ENCODE peak calls at places on chromosomes 13 and 19, in eight cellular contexts. F, N, L, I, C, S, W and K are unnamed samples.

GRCh38 chr19:1690570-1691307 is 38.3 kb upstream of the TCF3 start:
- DNase-seq in F (peak), N (no peak), L (no peak), I (no peak), C (no peak), S (peak), W (no peak), K (peak)

GRCh38 chr13:111112196-111112595 is 2.9 kb upstream of the ARHGEF7 start:
- DNase-seq in F (no peak), N (no peak), L (no peak), I (no peak), C (no peak), S (no peak), W (no peak), K (no peak)

GRCh38 chr13:110318920-110319319 is 11.8 kb downstream of the COL4A2 start:
- DNase-seq in F (no peak), N (no peak), L (no peak), I (no peak), C (no peak), S (no peak), W (no peak), K (no peak)

GRCh38 chr13:49527123-49527522 is 31.4 kb downstream of the PHF11 start:
- DNase-seq in F (no peak), N (no peak), L (peak), I (no peak), C (no peak), S (no peak), W (no peak), K (no peak)

GRCh38 chr19:1255186-1256161 is 7.1 kb downstream of the MIDN start:
- DNase-seq in F (no peak), N (no peak), L (no peak), I (peak), C (no peak), S (no peak), W (no peak), K (no peak)

GRCh38 chr19:30395283-30395682 is 23.1 kb downstream of the ZNF536 start:
- DNase-seq in F (no peak), N (no peak), L (no peak), I (no peak), C (no peak), S (no peak), W (no peak), K (no peak)

GRCh38 chr13:81602236-81602635 is 1261.3 kb upstream of the SPRY2 start:
- DNase-seq in F (no peak), N (no peak), L (no peak), I (no peak), C (no peak), S (no peak), W (no peak), K (no peak)

GRCh38 chr19:14517840-14518505 is at the start of gene DNAJB1:
- DNase-seq in F (peak), N (peak), L (peak), I (peak), C (no peak), S (peak), W (peak), K (peak)

GRCh38 chr13:93559718-93560117 is 333.1 kb downstream of the GPC6 start:
- DNase-seq in F (no peak), N (no peak), L (no peak), I (no peak), C (no peak), S (peak), W (no peak), K (no peak)

GRCh38 chr13:59447031-59447430 is 716.7 kb downstream of the DIAPH3 start:
- DNase-seq in F (no peak), N (no peak), L (no peak), I (no peak), C (no peak), S (no peak), W (no peak), K (no peak)

GRCh38 chr13:56400774-56401173 is 739.9 kb upstream of the PRR20A start:
- DNase-seq in F (no peak), N (no peak), L (no peak), I (no peak), C (no peak), S (no peak), W (no peak), K (no peak)

GRCh38 chr13:83992566-83993358 is 110.5 kb upstream of the SLITRK1 start:
- DNase-seq in F (no peak), N (no peak), L (no peak), I (no peak), C (no peak), S (no peak), W (no peak), K (no peak)

GRCh38 chr13:45325806-45326205 is 15.2 kb downstream of the TPT1 start:
- DNase-seq in F (no peak), N (peak), L (peak), I (peak), C (no peak), S (peak), W (peak), K (peak)

GRCh38 chr19:49676136-49676689 is 858 bp upstream of the PRMT1 start:
- DNase-seq in F (peak), N (peak), L (peak), I (peak), C (peak), S (peak), W (peak), K (no peak)

GRCh38 chr19:23310729-23311211 is 60.6 kb upstream of the ZNF724 start:
- DNase-seq in F (no peak), N (no peak), L (no peak), I (no peak), C (no peak), S (peak), W (no peak), K (no peak)

GRCh38 chr13:44870456-44870929 is 118.8 kb downstream of the NUFIP1 start:
- DNase-seq in F (peak), N (peak), L (no peak), I (peak), C (no peak), S (no peak), W (peak), K (no peak)

GRCh38 chr13:44752184-44752583 is 176.1 kb upstream of the TSC22D1 start:
- DNase-seq in F (no peak), N (no peak), L (no peak), I (no peak), C (no peak), S (no peak), W (no peak), K (no peak)

GRCh38 chr19:1063030-1063908 is 3.7 kb upstream of the ARHGAP45 start:
- DNase-seq in F (peak), N (no peak), L (no peak), I (peak), C (no peak), S (no peak), W (no peak), K (peak)

GRCh38 chr13:95254341-95254740 is 46.9 kb downstream of the ABCC4 start:
- DNase-seq in F (no peak), N (no peak), L (no peak), I (no peak), C (no peak), S (peak), W (no peak), K (no peak)

GRCh38 chr19:41548954-41549688 is 26.8 kb upstream of the CEACAM21 start:
- DNase-seq in F (no peak), N (no peak), L (no peak), I (no peak), C (no peak), S (no peak), W (peak), K (no peak)

GRCh38 chr13:50085063-50085462 is 69.8 kb downstream of the KCNRG start:
- DNase-seq in F (no peak), N (no peak), L (no peak), I (no peak), C (no peak), S (peak), W (no peak), K (no peak)

GRCh38 chr19:28932446-28932845 is 280.5 kb downstream of the UQCRFS1 start:
- DNase-seq in F (no peak), N (no peak), L (no peak), I (no peak), C (no peak), S (no peak), W (no peak), K (no peak)

GRCh38 chr19:2888739-2889224 is 11.9 kb upstream of the ZNF57 start:
- DNase-seq in F (no peak), N (no peak), L (peak), I (peak), C (no peak), S (no peak), W (no peak), K (no peak)

GRCh38 chr13:97256343-97256783 is 34.2 kb downstream of the MBNL2 start:
- DNase-seq in F (no peak), N (no peak), L (no peak), I (no peak), C (no peak), S (peak), W (no peak), K (no peak)

GRCh38 chr19:41702208-41702651 is 6.2 kb upstream of the CEACAM5 start:
- DNase-seq in F (no peak), N (no peak), L (no peak), I (no peak), C (no peak), S (peak), W (no peak), K (no peak)

GRCh38 chr13:109647046-109647445 is 139.3 kb downstream of the IRS2 start:
- DNase-seq in F (no peak), N (no peak), L (no peak), I (no peak), C (no peak), S (peak), W (no peak), K (no peak)

DNA sequence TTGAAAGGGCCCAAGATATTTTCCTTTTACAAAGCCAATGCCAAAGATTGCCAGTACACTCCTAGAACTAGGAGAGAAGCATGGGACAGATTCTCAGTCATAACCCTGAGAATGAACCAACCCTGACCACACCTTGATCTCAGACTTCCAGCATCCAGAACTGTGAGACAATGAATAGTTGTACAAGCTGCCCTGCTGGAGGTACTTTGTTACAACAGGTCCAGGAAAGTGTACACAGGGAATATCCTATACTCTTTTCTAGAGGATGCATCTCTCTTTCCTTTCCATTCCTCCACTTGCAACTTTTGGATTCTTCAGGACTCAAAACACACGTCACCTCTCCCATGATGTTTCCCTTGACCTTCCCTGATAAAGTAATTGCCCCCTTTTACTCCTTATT is 325.7 kb downstream of the RFC3 start:
- DNase-seq in F (no peak), N (no peak), L (no peak), I (no peak), C (no peak), S (peak), W (no peak), K (no peak)
- TF ChIP-seq CTCF in F (no peak), N (no peak), L (no peak), I (no peak), C (no peak), S (peak), W (no peak), K (no peak)

DNA sequence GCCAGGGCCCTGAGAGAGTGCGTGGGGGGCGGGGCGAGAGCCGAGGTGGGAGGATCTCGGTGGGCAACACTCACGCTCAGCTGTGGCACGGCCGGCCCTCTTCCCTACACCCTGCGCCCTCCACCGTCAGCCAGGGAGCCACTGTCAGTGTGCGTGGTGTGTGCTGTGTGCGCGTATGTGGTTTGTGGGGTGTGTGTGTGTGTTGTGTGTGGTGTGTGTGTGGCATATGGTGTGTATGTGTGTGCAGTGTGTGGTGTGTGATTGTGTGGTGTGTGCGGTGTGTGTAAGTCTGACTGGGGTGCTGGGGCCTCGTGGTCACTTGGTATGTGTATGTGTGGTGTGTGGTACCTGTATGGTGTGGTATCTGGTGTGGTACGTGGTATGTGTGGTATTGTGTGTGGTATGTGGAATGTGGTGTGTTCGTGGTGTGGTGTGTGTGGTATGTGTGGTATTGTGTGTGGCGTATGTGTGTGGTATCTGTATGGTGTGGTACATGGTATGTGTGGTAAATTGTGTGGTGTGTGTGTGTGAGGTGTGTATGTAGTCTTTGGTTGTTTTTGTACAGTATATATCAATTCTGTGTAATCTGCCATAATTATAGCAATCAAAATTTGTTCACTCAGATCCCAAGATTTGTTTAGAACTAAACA is 5.1 kb downstream of the GRK1 start:
- DNase-seq in F (no peak), N (peak), L (peak), I (no peak), C (no peak), S (no peak), W (no peak), K (peak)
- H3K4me3 ChIP-seq in F (no peak), N (no peak), L (no peak), I (no peak), C (no peak), S (no peak), W (no peak), K (no peak)

DNA sequence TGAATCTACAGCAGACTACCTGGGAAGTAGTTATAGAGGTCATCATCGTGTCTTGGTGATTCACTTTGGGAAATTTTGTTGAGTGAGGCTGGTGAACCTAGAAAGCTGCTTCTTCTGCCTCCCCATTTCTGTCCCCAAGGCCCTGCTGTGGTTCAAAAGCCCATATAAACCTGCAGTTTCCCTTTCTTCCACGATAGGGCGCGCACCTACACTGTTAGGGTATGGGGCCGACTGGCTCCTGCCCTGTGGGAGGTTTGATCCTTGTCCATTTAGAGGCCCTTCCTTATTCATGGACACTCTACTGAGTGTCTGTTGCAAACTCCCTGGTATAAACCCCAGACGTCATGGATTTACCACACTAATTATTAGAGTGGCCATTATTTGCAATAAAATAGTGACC is 191.8 kb downstream of the GGACT start:
- DNase-seq in F (no peak), N (no peak), L (no peak), I (no peak), C (no peak), S (no peak), W (no peak), K (no peak)
- TF ChIP-seq CTCF in F (no peak), N (no peak), L (no peak), I (no peak), C (no peak), S (no peak), W (no peak), K (no peak)

GRCh38 chr13:71865858-71866172 is 1.2 kb downstream of the DACH1 start:
- DNase-seq in F (peak), N (no peak), L (no peak), I (no peak), C (no peak), S (no peak), W (peak), K (peak)
- H3K4me3 ChIP-seq in F (peak), N (peak), L (peak), I (peak), C (peak), S (peak), W (peak), K (peak)

DNA sequence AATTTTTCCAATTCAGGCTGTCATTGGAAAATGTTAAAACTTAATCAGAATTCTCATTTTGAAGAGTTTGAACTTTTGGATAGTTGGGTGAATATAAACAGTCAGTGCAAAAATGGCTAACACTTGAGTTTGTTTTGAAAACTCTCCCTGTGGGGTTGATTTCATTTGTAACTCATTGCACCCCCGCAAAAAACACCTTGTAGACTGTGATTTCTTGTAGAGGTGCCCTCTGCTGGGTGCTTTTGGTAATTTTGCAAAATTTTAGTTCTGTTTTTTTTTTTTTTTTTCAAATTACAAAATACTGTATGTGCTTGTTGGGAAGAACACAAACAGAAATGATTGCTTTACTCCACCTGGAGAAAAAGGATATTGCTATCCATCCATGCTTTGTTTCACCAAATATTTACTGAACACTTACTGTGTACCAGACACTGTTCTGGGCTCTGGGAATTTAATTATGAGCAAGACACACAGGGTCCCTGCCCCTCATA is 28.2 kb upstream of the GPI start:
- DNase-seq in F (no peak), N (no peak), L (no peak), I (no peak), C (no peak), S (peak), W (peak), K (no peak)
- TF ChIP-seq CTCF in F (peak), N (peak), L (peak), I (peak), C (no peak), S (peak), W (peak), K (peak)